ENCODE peak calls at places on chromosomes 6 and 20, in six cellular contexts. Q, Z, U, G, S and R are unnamed samples. For H3K27me3, the result is how much of the 10 kb centered on the place peaks cover.

GRCh38 chr20:41701596-41702350 is 83.6 kb upstream of the CHD6 start:
- DNase-seq in G (no peak), Q (no peak), Z (no peak), U (no peak), S (no peak), R (peak)

GRCh38 chr20:9940329-9940728 is 94.5 kb upstream of the ANKEF1 start:
- DNase-seq in Q (no peak), U (no peak), S (no peak), G (no peak), Z (no peak), R (no peak)

GRCh38 chr6:52995913-52996685 is 1.0 kb upstream of the GSTA4 start:
- DNase-seq in S (peak), Z (peak), U (no peak), G (peak), Q (peak), R (peak)

GRCh38 chr20:4720977-4721349 is 746 bp upstream of the PRND start:
- DNase-seq in Q (no peak), G (peak), U (no peak), S (no peak), Z (no peak), R (no peak)

GRCh38 chr6:79048611-79049010 is 29.4 kb downstream of the PHIP start:
- DNase-seq in U (no peak), S (no peak), G (no peak), Q (no peak), Z (no peak), R (peak)

GRCh38 chr6:35757461-35758123 is 18.8 kb upstream of the CLPSL2 start:
- DNase-seq in G (no peak), Z (no peak), S (no peak), U (no peak), Q (no peak), R (peak)

GRCh38 chr6:142946924-142947701 is 2.1 kb upstream of the HIVEP2 start:
- DNase-seq in U (peak), Z (no peak), G (peak), Q (peak), S (peak), R (peak)

GRCh38 chr6:11685411-11686093 is 93.1 kb downstream of the ADTRP start:
- DNase-seq in U (no peak), Z (no peak), Q (no peak), G (no peak), S (no peak), R (peak)

GRCh38 chr20:58695895-58696375 is 3.3 kb downstream of the NPEPL1 start:
- DNase-seq in Z (no peak), U (no peak), S (peak), Q (no peak), G (no peak), R (no peak)

GRCh38 chr6:28751963-28752350 is 171.8 kb downstream of the TRIM27 start:
- DNase-seq in G (no peak), Q (no peak), Z (no peak), U (no peak), S (no peak), R (no peak)

GRCh38 chr20:25476106-25477105 is 68.9 kb downstream of the GINS1 start:
- DNase-seq in Q (peak), Z (no peak), G (no peak), S (no peak), U (no peak), R (no peak)

GRCh38 chr6:28326371-28326948 is 9.5 kb downstream of the ZSCAN31 start:
- DNase-seq in Z (no peak), Q (no peak), S (no peak), G (no peak), U (no peak), R (no peak)

GRCh38 chr6:13924146-13924948 is 405 bp upstream of the RNF182 start:
- DNase-seq in Z (no peak), G (peak), S (peak), U (peak), Q (peak), R (peak)

GRCh38 chr6:91490672-91491071 is 903.8 kb upstream of the MAP3K7 start:
- DNase-seq in S (no peak), G (no peak), U (no peak), Q (no peak), Z (no peak), R (no peak)

GRCh38 chr6:4264076-4264475 is 128.7 kb upstream of the ECI2 start:
- DNase-seq in Z (no peak), G (no peak), U (no peak), S (no peak), Q (no peak), R (no peak)

DNA sequence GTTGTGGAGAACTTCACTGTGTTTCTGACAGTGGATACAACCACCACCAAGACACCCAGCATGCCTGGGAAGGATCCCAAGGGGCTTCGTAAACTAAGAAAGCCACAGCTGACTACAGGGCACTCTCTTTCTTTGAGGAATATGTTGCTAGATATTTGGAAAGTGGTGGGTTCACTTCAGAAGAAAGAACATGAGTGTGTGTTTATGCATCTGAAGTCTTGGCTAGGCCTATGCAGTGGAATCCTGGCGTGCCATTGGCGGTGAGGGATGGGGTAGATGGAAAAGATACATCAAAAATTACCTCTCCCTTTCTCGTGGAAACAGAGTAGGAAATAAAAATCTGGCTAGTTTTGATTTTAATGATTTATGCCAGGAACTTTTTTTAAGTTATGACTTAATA is 187.7 kb downstream of the PDE7B start:
- DNase-seq in U (no peak), Q (no peak), G (no peak), Z (no peak), S (no peak), R (no peak)
- H3K4me3 ChIP-seq in U (no peak), Q (no peak), G (peak), Z (no peak), S (peak), R (no peak)

DNA sequence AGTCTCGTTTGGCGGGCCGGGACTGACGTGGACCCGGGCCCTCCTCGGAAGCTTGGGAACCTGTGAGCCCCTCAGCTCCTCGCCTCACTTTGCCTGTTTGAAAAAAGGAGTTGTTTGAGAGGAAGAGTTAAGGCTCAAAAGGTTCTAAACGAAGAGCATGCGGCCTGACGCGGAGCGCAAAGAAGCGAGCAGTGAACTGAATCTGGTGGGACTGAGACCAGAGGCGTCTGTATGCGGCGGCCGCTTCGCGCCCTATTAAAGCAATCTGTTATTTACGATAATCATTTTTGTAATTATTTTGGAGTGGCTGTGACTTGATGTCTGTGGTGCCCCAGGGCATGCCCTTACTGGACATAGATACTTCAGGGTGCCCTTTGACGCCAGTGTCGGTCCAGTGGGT is 3.3 kb upstream of the TFAP2C start:
- DNase-seq in Z (no peak), U (no peak), G (no peak), Q (no peak), S (no peak), R (no peak)
- H3K27me3 ChIP-seq in Z (under half), U (under half), G (under half), Q (under half), S (half or more), R (under half)

DNA sequence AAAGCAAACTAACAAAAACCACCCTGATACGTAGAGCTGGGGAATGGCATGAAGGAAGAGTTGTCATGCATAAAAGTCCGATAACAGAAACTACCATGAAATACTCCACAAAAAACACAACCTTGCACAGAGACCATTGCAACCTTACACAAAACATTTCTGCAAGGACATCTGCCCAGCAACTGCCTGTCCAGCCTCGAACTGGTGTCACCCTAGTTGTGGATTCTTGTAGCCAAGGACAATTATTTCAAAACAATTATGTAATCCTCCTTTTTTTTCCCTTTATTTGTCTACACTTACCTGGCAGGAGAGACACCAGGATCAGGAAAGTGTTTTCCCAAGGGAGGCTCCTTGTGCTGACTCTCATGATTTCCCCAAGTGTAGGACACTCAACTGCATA is 232.5 kb upstream of the SYNDIG1 start:
- DNase-seq in S (no peak), U (no peak), Q (no peak), G (no peak), Z (no peak), R (no peak)
- H3K4me3 ChIP-seq in S (no peak), U (no peak), Q (no peak), G (no peak), Z (no peak), R (no peak)

GRCh38 chr6:70345619-70346018 is 42.7 kb upstream of the COL9A1 start:
- DNase-seq in G (no peak), U (no peak), S (no peak), Q (no peak), Z (no peak), R (no peak)

GRCh38 chr6:70337379-70338073 is 34.6 kb upstream of the COL9A1 start:
- DNase-seq in Q (no peak), Z (no peak), S (no peak), U (no peak), G (no peak), R (no peak)

GRCh38 chr6:70338775-70339174 is 35.9 kb upstream of the COL9A1 start:
- DNase-seq in G (no peak), S (no peak), U (no peak), Z (no peak), Q (no peak), R (no peak)

GRCh38 chr6:70343313-70343712 is 40.4 kb upstream of the COL9A1 start:
- DNase-seq in Q (no peak), U (no peak), G (no peak), Z (no peak), S (no peak), R (no peak)
- H3K27me3 ChIP-seq in Q (under half), U (under half), G (under half), Z (under half), S (under half), R (under half)

GRCh38 chr6:24997186-24997585 is 61.4 kb upstream of the RIPOR2 start:
- DNase-seq in Z (no peak), G (no peak), U (no peak), Q (no peak), S (no peak), R (no peak)

GRCh38 chr6:24995270-24995669 is 59.5 kb upstream of the RIPOR2 start:
- DNase-seq in U (no peak), S (no peak), Q (no peak), Z (no peak), G (no peak), R (no peak)

GRCh38 chr6:24996145-24996836 is 60.5 kb upstream of the RIPOR2 start:
- DNase-seq in U (no peak), Z (no peak), S (no peak), G (no peak), Q (no peak), R (no peak)

GRCh38 chr6:24994812-24995211 is 59.1 kb upstream of the RIPOR2 start:
- DNase-seq in G (no peak), S (no peak), Q (no peak), U (no peak), Z (no peak), R (no peak)

DNA sequence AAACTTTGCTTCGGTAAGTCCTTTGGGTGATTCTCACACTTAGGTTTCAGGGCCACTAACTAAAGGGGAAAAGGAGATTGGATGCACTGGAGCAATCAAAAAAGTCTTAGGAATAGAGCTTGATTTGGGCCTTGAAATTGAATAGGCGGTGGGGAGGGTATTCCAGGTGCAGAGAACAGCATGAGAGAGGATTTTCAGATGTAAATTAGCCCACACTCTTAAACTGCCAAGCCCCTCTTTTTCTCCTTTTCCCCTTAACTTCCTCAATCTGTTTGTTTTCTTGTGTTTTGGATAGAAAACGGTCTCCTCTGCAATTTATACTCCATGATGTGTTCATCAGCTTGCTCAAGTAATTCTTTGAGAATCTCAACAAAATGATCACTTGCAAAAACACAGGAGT is 62.1 kb upstream of the RIPOR2 start:
- DNase-seq in G (no peak), U (no peak), S (no peak), Z (no peak), Q (no peak), R (no peak)
- H3K4me3 ChIP-seq in G (no peak), U (no peak), S (no peak), Z (no peak), Q (no peak), R (no peak)

DNA sequence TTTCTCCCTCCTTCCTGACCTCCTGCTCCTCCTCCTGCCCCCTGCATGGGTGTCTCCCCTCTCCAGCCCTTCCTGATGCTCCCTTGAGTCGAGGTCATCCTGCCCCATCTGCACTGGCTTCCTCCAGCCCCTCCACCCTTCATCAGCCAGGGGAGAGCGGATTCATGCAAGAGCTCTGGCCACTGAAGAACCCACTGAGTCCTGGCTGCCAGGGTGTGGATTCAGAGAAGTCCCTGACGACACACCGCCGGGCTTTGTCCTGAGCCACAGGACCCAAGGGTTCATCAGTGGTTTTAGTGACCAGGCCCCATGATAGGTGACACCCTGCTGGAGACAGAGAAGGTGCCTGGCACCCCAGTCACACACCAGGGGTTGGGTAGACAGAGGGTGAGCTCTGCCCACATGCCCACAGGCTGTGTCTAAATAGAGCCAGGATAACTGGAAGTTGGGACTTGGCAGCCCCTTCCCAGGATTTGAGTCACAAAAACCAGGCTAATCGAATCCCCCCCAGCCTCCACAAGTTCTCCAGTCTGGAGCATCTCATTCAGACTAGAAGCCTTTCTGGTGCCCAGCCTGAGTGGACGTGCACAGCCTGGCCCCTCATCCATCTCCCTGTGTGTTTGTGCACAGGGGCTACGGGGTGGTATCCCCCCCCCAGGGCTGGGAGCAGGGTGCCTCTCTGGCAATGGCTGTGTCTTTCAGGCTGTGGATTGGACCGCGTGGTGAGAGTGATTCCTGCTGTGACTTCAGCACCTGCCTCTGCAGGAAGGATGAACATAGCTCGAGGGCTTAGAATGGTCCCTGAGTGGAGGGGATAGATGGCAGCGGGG is 1.1 kb downstream of the GFRA4 start:
- DNase-seq in G (no peak), Z (no peak), S (no peak), Q (no peak), U (no peak), R (no peak)
- H3K27me3 ChIP-seq in G (under half), Z (under half), S (half or more), Q (under half), U (under half), R (under half)